ENCODE peak calls at places on chromosome 14, in five cellular contexts. J, Q, A, V and O are unnamed samples. For H3K4me1 and H3K27me3, the result is how much of the 10 kb centered on the place peaks cover.

GRCh38 chr14:93536945-93537344 is 106.2 kb downstream of the UNC79 start:
- DNase-seq in J (no peak), Q (no peak), A (no peak), V (peak), O (peak)

GRCh38 chr14:106657460-106657859 is 1131.1 kb downstream of the TMEM121 start:
- DNase-seq in J (no peak), Q (peak), A (no peak), V (no peak), O (no peak)

GRCh38 chr14:23612354-23612732 is 23.8 kb upstream of the DHRS2 start:
- DNase-seq in J (no peak), Q (no peak), A (no peak), V (no peak), O (no peak)

GRCh38 chr14:103109789-103110415 is 13.4 kb upstream of the TNFAIP2 start:
- DNase-seq in J (peak), Q (no peak), A (no peak), V (peak), O (no peak)

GRCh38 chr14:78595797-78596196 is 425.6 kb downstream of the NRXN3 start:
- DNase-seq in J (no peak), Q (no peak), A (no peak), V (peak), O (no peak)

GRCh38 chr14:101075801-101076413 is 172.4 kb upstream of the RTL1 start:
- DNase-seq in J (no peak), Q (no peak), A (no peak), V (no peak), O (no peak)

GRCh38 chr14:64654931-64655330 is 49.3 kb upstream of the PLEKHG3 start:
- DNase-seq in J (peak), Q (no peak), A (no peak), V (no peak), O (no peak)

GRCh38 chr14:105067140-105067968 is 2.1 kb upstream of the GPR132 start:
- DNase-seq in J (peak), Q (peak), A (no peak), V (no peak), O (no peak)

GRCh38 chr14:103692159-103692558 is 23.1 kb downstream of the XRCC3 start:
- DNase-seq in J (no peak), Q (no peak), A (no peak), V (no peak), O (no peak)

GRCh38 chr14:23694085-23694975 is 58.2 kb downstream of the DHRS2 start:
- DNase-seq in J (no peak), Q (no peak), A (no peak), V (no peak), O (no peak)

GRCh38 chr14:105577339-105577861 is 51.0 kb downstream of the TMEM121 start:
- DNase-seq in J (no peak), Q (no peak), A (no peak), V (no peak), O (no peak)

GRCh38 chr14:67319142-67319541 is 40.5 kb downstream of the ATP6V1D start:
- DNase-seq in J (no peak), Q (no peak), A (no peak), V (no peak), O (no peak)

GRCh38 chr14:50020799-50021198 is 95.6 kb downstream of the VCPKMT start:
- DNase-seq in J (no peak), Q (no peak), A (no peak), V (no peak), O (no peak)

GRCh38 chr14:94697773-94698556 is 71.9 kb downstream of the GSC start:
- DNase-seq in J (no peak), Q (no peak), A (no peak), V (no peak), O (no peak)

GRCh38 chr14:85333313-85333712 is 196.6 kb upstream of the FLRT2 start:
- DNase-seq in J (peak), Q (no peak), A (no peak), V (no peak), O (no peak)

GRCh38 chr14:98909251-98909944 is 362.6 kb downstream of the BCL11B start:
- DNase-seq in J (no peak), Q (peak), A (no peak), V (no peak), O (no peak)

GRCh38 chr14:83483063-83483462 is 1949.4 kb upstream of the SEL1L start:
- DNase-seq in J (peak), Q (no peak), A (no peak), V (no peak), O (no peak)

GRCh38 chr14:68703093-68703492 is 89.8 kb downstream of the ZFP36L1 start:
- DNase-seq in J (peak), Q (no peak), A (no peak), V (no peak), O (no peak)

GRCh38 chr14:96752594-96752993 is 44.6 kb upstream of the VRK1 start:
- DNase-seq in J (peak), Q (no peak), A (no peak), V (no peak), O (no peak)

DNA sequence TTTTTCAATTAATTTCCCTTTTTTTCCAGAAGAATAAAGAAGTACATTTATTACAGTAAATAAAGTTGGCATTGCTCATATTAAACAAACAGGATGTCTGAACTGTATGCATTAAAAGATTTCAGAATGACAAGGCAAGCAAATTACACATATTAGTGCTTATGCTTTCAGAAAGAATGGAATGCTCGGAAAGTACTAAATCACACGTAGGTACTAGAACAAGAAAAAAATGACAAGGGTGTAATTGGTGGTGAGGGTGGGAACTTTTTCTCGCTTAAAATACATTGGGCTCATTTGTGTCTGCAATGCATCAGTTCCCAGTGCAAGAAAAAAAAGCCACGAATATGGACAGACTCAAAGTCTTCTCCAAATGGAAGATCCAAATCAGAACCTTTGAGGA is 33.3 kb upstream of the HIF1A start:
- DNase-seq in J (no peak), Q (no peak), A (no peak), V (no peak), O (no peak)
- H3K4me1 ChIP-seq in J (under half), Q (half or more), A (under half), V (under half), O (under half)

GRCh38 chr14:100067481-100067880 is 2.3 kb downstream of the EVL start:
- DNase-seq in J (no peak), Q (no peak), A (no peak), V (no peak), O (no peak)
- H3K4me3 ChIP-seq in J (no peak), Q (peak), A (no peak), V (no peak), O (no peak)

DNA sequence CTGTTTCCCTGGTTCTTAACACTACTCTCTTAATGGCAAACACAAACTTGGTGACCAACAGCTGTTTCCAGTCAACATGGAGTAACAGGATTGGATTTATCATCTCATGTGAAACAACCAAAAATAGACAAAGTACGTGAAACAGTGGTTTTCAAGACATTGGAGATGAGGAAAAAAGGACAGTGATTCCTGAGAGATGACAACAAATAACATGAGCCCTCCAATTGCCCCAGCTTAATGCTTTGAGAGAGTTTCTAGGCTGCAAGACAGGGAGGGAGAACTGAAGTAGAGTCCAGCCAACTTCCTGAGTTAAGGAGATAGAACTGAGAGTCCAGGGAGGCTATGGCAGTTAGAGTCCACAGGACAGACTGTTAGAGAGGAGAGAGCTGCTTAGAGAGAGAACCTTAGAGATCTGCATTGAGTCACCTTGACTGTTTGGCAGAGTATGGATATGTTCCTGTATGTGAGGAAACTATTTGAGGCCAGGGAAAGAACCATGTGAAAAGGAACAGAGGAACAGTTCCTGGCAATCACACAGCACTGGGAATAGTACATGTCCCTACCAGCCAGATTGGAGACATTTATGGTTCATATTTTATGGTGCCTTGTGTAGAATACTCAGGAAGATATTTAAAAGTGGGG is 106.4 kb downstream of the PCNX1 start:
- DNase-seq in J (peak), Q (no peak), A (no peak), V (no peak), O (no peak)
- H3K27me3 ChIP-seq in J (under half), Q (under half), A (under half), V (under half), O (under half)

GRCh38 chr14:59358774-59359173 is 106.4 kb downstream of the GPR135 start:
- DNase-seq in J (no peak), Q (no peak), A (no peak), V (no peak), O (no peak)
- H3K4me1 ChIP-seq in J (under half), Q (under half), A (under half), V (under half), O (under half)

GRCh38 chr14:74425525-74426201 is 347 bp downstream of the SYNDIG1L start:
- DNase-seq in J (peak), Q (peak), A (no peak), V (peak), O (peak)
- H3K4me3 ChIP-seq in J (peak), Q (no peak), A (no peak), V (peak), O (no peak)

GRCh38 chr14:56002876-56003625 is 115.2 kb upstream of the PELI2 start:
- DNase-seq in J (no peak), Q (peak), A (no peak), V (peak), O (no peak)
- H3K27me3 ChIP-seq in J (under half), Q (under half), A (under half), V (under half), O (under half)